ENCODE peak calls at places on chromosomes 2 and 18, in five cellular contexts. O is PC-3, J is OCI-LY7, L is IMR-90, N is neural progenitor cell. P is an unnamed sample.

GRCh38 chr2:175871331-175871730 is 130.7 kb downstream of the LNPK start:
- DNase-seq in N (no peak), J (no peak), O (no peak), L (peak; percentile 6), P (no peak)

GRCh38 chr2:246489-247145 is 17.2 kb downstream of the SH3YL1 start:
- DNase-seq in N (peak; percentile 58), L (peak; percentile 85), J (peak; percentile 54), O (peak; percentile 79), P (peak; percentile 81)

GRCh38 chr2:25279091-25279651 is 62.6 kb downstream of the DNMT3A start:
- DNase-seq in L (no peak), J (peak; percentile 80), O (no peak), N (no peak), P (peak; percentile 37)

GRCh38 chr2:67289921-67290371 is 107.2 kb upstream of the ETAA1 start:
- DNase-seq in J (no peak), L (peak; percentile 95), O (peak; percentile 89), N (no peak), P (peak; percentile 93)

GRCh38 chr18:23810396-23810795 is 121.1 kb downstream of the LAMA3 start:
- DNase-seq in O (no peak), J (peak; percentile 24), L (no peak), N (no peak), P (no peak)

GRCh38 chr18:38256366-38256765 is 690.8 kb upstream of the CELF4 start:
- DNase-seq in L (no peak), O (no peak), N (no peak), J (no peak), P (no peak)

GRCh38 chr2:47026738-47027531 is 111.3 kb upstream of the MCFD2 start:
- DNase-seq in N (no peak), J (no peak), L (no peak), O (no peak), P (no peak)

GRCh38 chr2:17901246-17901645 is 22.8 kb downstream of the KCNS3 start:
- DNase-seq in O (no peak), L (no peak), J (no peak), N (no peak), P (no peak)

GRCh38 chr2:238821391-238821790 is 26.5 kb upstream of the TWIST2 start:
- DNase-seq in N (peak; percentile 28), O (no peak), J (no peak), L (peak; percentile 39), P (peak; percentile 80)

GRCh38 chr2:168521342-168521741 is 65.3 kb downstream of the CERS6 start:
- DNase-seq in J (no peak), L (peak; percentile 21), O (no peak), N (no peak), P (peak; percentile 28)

GRCh38 chr2:99481941-99482340 is 7.9 kb downstream of the REV1 start:
- DNase-seq in L (no peak), O (no peak), N (no peak), J (peak; percentile 4), P (peak; percentile 24)

GRCh38 chr2:75607988-75608683 is 38.4 kb upstream of the MRPL19 start:
- DNase-seq in N (peak; percentile 44), L (no peak), O (peak; percentile 61), J (no peak), P (no peak)

GRCh38 chr18:3661121-3661520 is 211.1 kb downstream of the TGIF1 start:
- DNase-seq in N (no peak), O (no peak), J (peak; percentile 61), L (no peak), P (no peak)

GRCh38 chr2:197904446-197904845 is 100.1 kb downstream of the PLCL1 start:
- DNase-seq in L (no peak), J (no peak), N (no peak), O (no peak), P (no peak)

DNA sequence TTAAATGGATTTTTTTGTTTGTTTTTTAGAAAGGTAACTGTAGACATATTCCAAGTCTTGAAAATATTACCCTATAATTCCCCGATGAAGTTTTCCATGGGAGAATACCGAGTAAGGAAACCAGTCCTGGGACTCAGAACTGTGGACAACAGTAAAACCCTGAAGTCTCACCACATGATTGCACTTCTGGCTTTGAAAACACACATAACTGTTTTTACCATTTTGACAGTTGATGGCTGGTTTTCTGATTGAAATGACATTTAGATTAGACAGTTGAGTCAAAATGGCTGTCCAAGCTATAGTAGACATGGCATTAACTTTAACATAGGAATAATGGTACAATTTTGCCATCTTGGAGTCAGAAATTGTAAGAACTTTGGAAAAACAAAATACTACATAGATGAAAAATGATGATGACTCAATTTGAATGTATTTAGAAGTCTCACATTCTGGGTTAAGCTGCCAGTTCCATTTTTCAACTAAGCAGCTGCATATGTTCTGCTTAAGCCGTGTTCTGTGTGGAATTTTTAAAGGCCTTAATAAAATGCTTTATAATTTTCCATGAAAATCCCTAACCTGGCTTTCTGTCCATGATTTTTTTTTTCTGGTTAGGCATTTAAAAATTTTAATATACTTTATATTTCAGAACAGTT is 38.3 kb upstream of the WIPF1 start:
- DNase-seq in O (no peak), J (no peak), L (peak; percentile 75), N (no peak), P (peak; percentile 86)
- H3K4me2 ChIP-seq in O (no peak overlapping the region), J (no peak overlapping the region), L (no peak overlapping the region), N (no peak overlapping the region), P (no peak overlapping the region)

GRCh38 chr18:50870138-50870845 is 8.6 kb upstream of the ME2 start:
- DNase-seq in N (no peak), L (peak; percentile 73), O (peak; percentile 71), J (no peak), P (peak; percentile 85)
- H3K4me2 ChIP-seq in N (no peak overlapping the region), L (no peak overlapping the region), O (peak overlapping the region; percentile 59), J (no peak overlapping the region), P (no peak overlapping the region)

GRCh38 chr2:97355176-97355575 is 234.5 kb downstream of the ANKRD36B start:
- DNase-seq in O (no peak), L (no peak), N (no peak), J (no peak), P (no peak)
- H3K4me2 ChIP-seq in O (no peak overlapping the region), L (no peak overlapping the region), N (no peak overlapping the region), J (no peak overlapping the region), P (no peak overlapping the region)

GRCh38 chr2:207333599-207334308 is 168.0 kb upstream of the KLF7 start:
- DNase-seq in L (peak; percentile 44), N (no peak), J (no peak), O (no peak), P (peak; percentile 79)
- H3K4me2 ChIP-seq in L (peak overlapping the region; percentile 85), N (peak overlapping the region; percentile 75), J (no peak overlapping the region), O (peak overlapping the region; percentile 77), P (peak overlapping the region; percentile 92)

GRCh38 chr2:201383156-201383555 is 26.0 kb upstream of the FLACC1 start:
- DNase-seq in N (no peak), O (peak; percentile 8), J (no peak), L (no peak), P (no peak)

GRCh38 chr2:201377218-201377617 is 20.1 kb upstream of the FLACC1 start:
- DNase-seq in L (no peak), N (no peak), O (no peak), J (no peak), P (no peak)

GRCh38 chr2:201378496-201379397 is 21.6 kb upstream of the FLACC1 start:
- DNase-seq in O (no peak), N (no peak), L (peak; percentile 17), J (no peak), P (no peak)
- H3K4me2 ChIP-seq in O (no peak overlapping the region), N (no peak overlapping the region), L (no peak overlapping the region), J (no peak overlapping the region), P (no peak overlapping the region)

GRCh38 chr2:157749684-157750083 is 121.0 kb upstream of the ACVR1C start:
- DNase-seq in O (no peak), N (no peak), L (no peak), J (no peak), P (no peak)

GRCh38 chr2:157746234-157746950 is 117.7 kb upstream of the ACVR1C start:
- DNase-seq in N (no peak), O (no peak), L (peak; percentile 88), J (no peak), P (peak; percentile 42)

GRCh38 chr2:157747695-157748370 is 119.2 kb upstream of the ACVR1C start:
- DNase-seq in L (peak; percentile 89), J (no peak), N (peak; percentile 25), O (no peak), P (peak; percentile 84)

GRCh38 chr2:157747280-157747679 is 118.6 kb upstream of the ACVR1C start:
- DNase-seq in N (no peak), J (no peak), L (no peak), O (no peak), P (no peak)

DNA sequence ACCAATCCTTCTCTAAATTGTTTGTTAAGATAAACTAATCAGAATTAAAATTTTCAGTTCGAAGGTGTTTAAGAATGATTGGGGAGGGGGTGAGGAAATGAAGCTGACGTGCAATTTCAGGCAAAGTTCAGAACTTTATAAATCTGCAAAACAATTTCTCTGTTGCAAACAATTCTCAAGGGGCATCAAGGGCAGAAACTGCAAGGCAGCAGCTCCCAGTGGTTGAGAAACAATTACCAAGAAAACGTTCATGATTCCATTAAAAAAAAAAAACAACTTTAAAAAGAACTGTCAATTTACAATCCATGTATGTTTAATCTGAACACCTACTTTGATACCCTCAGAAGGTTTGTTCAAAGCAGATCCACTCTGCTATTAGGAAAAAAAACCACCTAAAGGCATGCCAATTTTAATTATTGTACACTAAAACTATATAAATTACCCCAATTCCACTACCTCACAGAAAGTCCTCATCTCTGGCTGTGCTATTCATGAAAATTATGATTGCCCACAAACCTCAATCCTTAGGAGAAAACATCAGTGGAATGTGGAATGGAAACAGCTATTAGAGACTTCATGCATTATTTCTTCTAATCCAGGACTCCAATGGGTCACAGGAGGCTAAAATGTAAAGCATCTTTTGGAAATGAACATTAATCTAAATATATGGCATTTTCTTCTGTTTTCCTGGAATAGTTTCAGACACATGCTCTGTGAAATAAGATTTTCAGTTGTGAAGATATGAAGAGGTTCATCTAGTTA is 119.9 kb upstream of the ACVR1C start:
- DNase-seq in L (peak; percentile 24), J (no peak), N (no peak), O (no peak), P (peak; percentile 67)
- H3K4me2 ChIP-seq in L (no peak overlapping the region), J (no peak overlapping the region), N (no peak overlapping the region), O (no peak overlapping the region), P (peak overlapping the region; percentile 56)

P was measured in fibroblast of lung.